ENCODE peak calls at places on chromosomes 4 and X, in ten cellular contexts. One of them, this sample, is unnamed.

GRCh38 chr4:37666625-37667071 is 19.5 kb downstream of the RELL1 start:
- DNase-seq in left colon: peak
- DNase-seq in KBM-7: no peak
- DNase-seq in dorsolateral prefrontal cortex: no peak
- DNase-seq in kidney epithelial cell: peak
- DNase-seq in activated naive CD8-positive, alpha-beta T cell treated with anti-CD3 and anti-CD28 coated beads, Interleukin-2, amount 50 U/mL, for 24 hours: peak
- DNase-seq in GM12892: no peak
- DNase-seq in G401: peak
- DNase-seq in head of caudate nucleus: no peak
- DNase-seq in amniotic stem cell: peak
- DNase-seq in this sample: peak

GRCh38 chrX:12984629-12985303 is 9.9 kb downstream of the TMSB4X start:
- DNase-seq in activated naive CD8-positive, alpha-beta T cell treated with anti-CD3 and anti-CD28 coated beads, Interleukin-2, amount 50 U/mL, for 24 hours: peak
- DNase-seq in dorsolateral prefrontal cortex: no peak
- DNase-seq in KBM-7: peak
- DNase-seq in kidney epithelial cell: no peak
- DNase-seq in GM12892: no peak
- DNase-seq in head of caudate nucleus: no peak
- DNase-seq in left colon: peak
- DNase-seq in amniotic stem cell: no peak
- DNase-seq in G401: peak
- DNase-seq in this sample: no peak

GRCh38 chr4:172850838-172851237 is 317.8 kb upstream of the GALNT7 start:
- DNase-seq in GM12892: no peak
- DNase-seq in head of caudate nucleus: peak
- DNase-seq in dorsolateral prefrontal cortex: no peak
- DNase-seq in amniotic stem cell: peak
- DNase-seq in G401: no peak
- DNase-seq in kidney epithelial cell: peak
- DNase-seq in KBM-7: no peak
- DNase-seq in left colon: no peak
- DNase-seq in activated naive CD8-positive, alpha-beta T cell treated with anti-CD3 and anti-CD28 coated beads, Interleukin-2, amount 50 U/mL, for 24 hours: no peak
- DNase-seq in this sample: peak

GRCh38 chrX:1400731-1401471 is 9.0 kb upstream of the SLC25A6 start:
- DNase-seq in G401: no peak
- DNase-seq in activated naive CD8-positive, alpha-beta T cell treated with anti-CD3 and anti-CD28 coated beads, Interleukin-2, amount 50 U/mL, for 24 hours: no peak
- DNase-seq in KBM-7: no peak
- DNase-seq in head of caudate nucleus: no peak
- DNase-seq in GM12892: no peak
- DNase-seq in kidney epithelial cell: no peak
- DNase-seq in left colon: peak
- DNase-seq in amniotic stem cell: no peak
- DNase-seq in dorsolateral prefrontal cortex: peak
- DNase-seq in this sample: no peak

GRCh38 chr4:114368751-114369150 is 229.9 kb upstream of the UGT8 start:
- DNase-seq in GM12892: no peak
- DNase-seq in kidney epithelial cell: no peak
- DNase-seq in head of caudate nucleus: no peak
- DNase-seq in amniotic stem cell: no peak
- DNase-seq in activated naive CD8-positive, alpha-beta T cell treated with anti-CD3 and anti-CD28 coated beads, Interleukin-2, amount 50 U/mL, for 24 hours: no peak
- DNase-seq in G401: no peak
- DNase-seq in KBM-7: no peak
- DNase-seq in dorsolateral prefrontal cortex: no peak
- DNase-seq in left colon: no peak
- DNase-seq in this sample: no peak

GRCh38 chr4:63528592-63528991 is 880.7 kb downstream of the TECRL start:
- DNase-seq in activated naive CD8-positive, alpha-beta T cell treated with anti-CD3 and anti-CD28 coated beads, Interleukin-2, amount 50 U/mL, for 24 hours: no peak
- DNase-seq in KBM-7: peak
- DNase-seq in head of caudate nucleus: no peak
- DNase-seq in G401: no peak
- DNase-seq in left colon: no peak
- DNase-seq in dorsolateral prefrontal cortex: no peak
- DNase-seq in kidney epithelial cell: no peak
- DNase-seq in amniotic stem cell: no peak
- DNase-seq in GM12892: no peak
- DNase-seq in this sample: no peak

GRCh38 chr4:141912831-141913230 is 276.4 kb downstream of the IL15 start:
- DNase-seq in amniotic stem cell: no peak
- DNase-seq in GM12892: no peak
- DNase-seq in kidney epithelial cell: no peak
- DNase-seq in head of caudate nucleus: no peak
- DNase-seq in KBM-7: peak
- DNase-seq in activated naive CD8-positive, alpha-beta T cell treated with anti-CD3 and anti-CD28 coated beads, Interleukin-2, amount 50 U/mL, for 24 hours: no peak
- DNase-seq in left colon: no peak
- DNase-seq in G401: no peak
- DNase-seq in dorsolateral prefrontal cortex: no peak
- DNase-seq in this sample: no peak

GRCh38 chr4:153713840-153714239 is 29.8 kb downstream of the TLR2 start:
- DNase-seq in left colon: no peak
- DNase-seq in amniotic stem cell: no peak
- DNase-seq in KBM-7: no peak
- DNase-seq in dorsolateral prefrontal cortex: no peak
- DNase-seq in GM12892: no peak
- DNase-seq in head of caudate nucleus: no peak
- DNase-seq in kidney epithelial cell: no peak
- DNase-seq in activated naive CD8-positive, alpha-beta T cell treated with anti-CD3 and anti-CD28 coated beads, Interleukin-2, amount 50 U/mL, for 24 hours: no peak
- DNase-seq in G401: no peak
- DNase-seq in this sample: peak

GRCh38 chrX:41245641-41246040 is 88.3 kb upstream of the DDX3X start:
- DNase-seq in KBM-7: no peak
- DNase-seq in amniotic stem cell: no peak
- DNase-seq in G401: no peak
- DNase-seq in head of caudate nucleus: no peak
- DNase-seq in left colon: no peak
- DNase-seq in kidney epithelial cell: no peak
- DNase-seq in GM12892: no peak
- DNase-seq in activated naive CD8-positive, alpha-beta T cell treated with anti-CD3 and anti-CD28 coated beads, Interleukin-2, amount 50 U/mL, for 24 hours: no peak
- DNase-seq in dorsolateral prefrontal cortex: no peak
- DNase-seq in this sample: peak

GRCh38 chr4:184337907-184338306 is 120.2 kb upstream of the ENPP6 start:
- DNase-seq in activated naive CD8-positive, alpha-beta T cell treated with anti-CD3 and anti-CD28 coated beads, Interleukin-2, amount 50 U/mL, for 24 hours: no peak
- DNase-seq in head of caudate nucleus: no peak
- DNase-seq in kidney epithelial cell: no peak
- DNase-seq in amniotic stem cell: no peak
- DNase-seq in GM12892: no peak
- DNase-seq in KBM-7: no peak
- DNase-seq in G401: no peak
- DNase-seq in dorsolateral prefrontal cortex: no peak
- DNase-seq in left colon: no peak
- DNase-seq in this sample: no peak

GRCh38 chr4:128355301-128355700 is 67.7 kb upstream of the PGRMC2 start:
- DNase-seq in G401: no peak
- DNase-seq in amniotic stem cell: no peak
- DNase-seq in GM12892: no peak
- DNase-seq in dorsolateral prefrontal cortex: no peak
- DNase-seq in left colon: no peak
- DNase-seq in activated naive CD8-positive, alpha-beta T cell treated with anti-CD3 and anti-CD28 coated beads, Interleukin-2, amount 50 U/mL, for 24 hours: no peak
- DNase-seq in KBM-7: no peak
- DNase-seq in kidney epithelial cell: peak
- DNase-seq in head of caudate nucleus: no peak
- DNase-seq in this sample: no peak

GRCh38 chr4:3657917-3658913 is 108.0 kb upstream of the ADRA2C start:
- DNase-seq in amniotic stem cell: no peak
- DNase-seq in kidney epithelial cell: no peak
- DNase-seq in dorsolateral prefrontal cortex: no peak
- DNase-seq in head of caudate nucleus: no peak
- DNase-seq in G401: peak
- DNase-seq in activated naive CD8-positive, alpha-beta T cell treated with anti-CD3 and anti-CD28 coated beads, Interleukin-2, amount 50 U/mL, for 24 hours: no peak
- DNase-seq in KBM-7: no peak
- DNase-seq in left colon: no peak
- DNase-seq in GM12892: no peak
- DNase-seq in this sample: peak

GRCh38 chr4:4991541-4992099 is 27.6 kb downstream of the CYTL1 start:
- DNase-seq in head of caudate nucleus: no peak
- DNase-seq in dorsolateral prefrontal cortex: no peak
- DNase-seq in amniotic stem cell: no peak
- DNase-seq in kidney epithelial cell: no peak
- DNase-seq in KBM-7: no peak
- DNase-seq in G401: no peak
- DNase-seq in GM12892: no peak
- DNase-seq in activated naive CD8-positive, alpha-beta T cell treated with anti-CD3 and anti-CD28 coated beads, Interleukin-2, amount 50 U/mL, for 24 hours: no peak
- DNase-seq in left colon: no peak
- DNase-seq in this sample: no peak

GRCh38 chr4:55116450-55116849 is 8.9 kb downstream of the KDR start:
- DNase-seq in KBM-7: no peak
- DNase-seq in activated naive CD8-positive, alpha-beta T cell treated with anti-CD3 and anti-CD28 coated beads, Interleukin-2, amount 50 U/mL, for 24 hours: no peak
- DNase-seq in amniotic stem cell: no peak
- DNase-seq in kidney epithelial cell: no peak
- DNase-seq in left colon: no peak
- DNase-seq in dorsolateral prefrontal cortex: no peak
- DNase-seq in G401: no peak
- DNase-seq in GM12892: no peak
- DNase-seq in head of caudate nucleus: no peak
- DNase-seq in this sample: no peak

GRCh38 chrX:138765061-138765460 is 53.5 kb upstream of the FGF13 start:
- DNase-seq in activated naive CD8-positive, alpha-beta T cell treated with anti-CD3 and anti-CD28 coated beads, Interleukin-2, amount 50 U/mL, for 24 hours: no peak
- DNase-seq in GM12892: no peak
- DNase-seq in kidney epithelial cell: no peak
- DNase-seq in left colon: no peak
- DNase-seq in head of caudate nucleus: no peak
- DNase-seq in dorsolateral prefrontal cortex: no peak
- DNase-seq in KBM-7: no peak
- DNase-seq in G401: no peak
- DNase-seq in amniotic stem cell: no peak
- DNase-seq in this sample: no peak

GRCh38 chrX:133414399-133415275 is 652 bp downstream of the GPC4 start:
- DNase-seq in kidney epithelial cell: no peak
- DNase-seq in GM12892: no peak
- DNase-seq in G401: no peak
- DNase-seq in activated naive CD8-positive, alpha-beta T cell treated with anti-CD3 and anti-CD28 coated beads, Interleukin-2, amount 50 U/mL, for 24 hours: no peak
- DNase-seq in head of caudate nucleus: no peak
- DNase-seq in KBM-7: peak
- DNase-seq in left colon: peak
- DNase-seq in amniotic stem cell: no peak
- DNase-seq in dorsolateral prefrontal cortex: no peak
- DNase-seq in this sample: no peak

GRCh38 chr4:111999801-112000200 is 145.5 kb upstream of the FAM241A start:
- DNase-seq in head of caudate nucleus: no peak
- DNase-seq in amniotic stem cell: no peak
- DNase-seq in KBM-7: no peak
- DNase-seq in kidney epithelial cell: no peak
- DNase-seq in left colon: no peak
- DNase-seq in G401: no peak
- DNase-seq in activated naive CD8-positive, alpha-beta T cell treated with anti-CD3 and anti-CD28 coated beads, Interleukin-2, amount 50 U/mL, for 24 hours: no peak
- DNase-seq in GM12892: no peak
- DNase-seq in dorsolateral prefrontal cortex: no peak
- DNase-seq in this sample: no peak

GRCh38 chrX:15908891-15909290 is 54.3 kb upstream of the AP1S2 start:
- DNase-seq in left colon: no peak
- DNase-seq in kidney epithelial cell: no peak
- DNase-seq in head of caudate nucleus: no peak
- DNase-seq in activated naive CD8-positive, alpha-beta T cell treated with anti-CD3 and anti-CD28 coated beads, Interleukin-2, amount 50 U/mL, for 24 hours: no peak
- DNase-seq in dorsolateral prefrontal cortex: no peak
- DNase-seq in GM12892: no peak
- DNase-seq in KBM-7: no peak
- DNase-seq in G401: no peak
- DNase-seq in amniotic stem cell: no peak
- DNase-seq in this sample: no peak

GRCh38 chrX:24515447-24515846 is 50.4 kb downstream of the PDK3 start:
- DNase-seq in GM12892: no peak
- DNase-seq in head of caudate nucleus: peak
- DNase-seq in kidney epithelial cell: no peak
- DNase-seq in KBM-7: no peak
- DNase-seq in amniotic stem cell: no peak
- DNase-seq in activated naive CD8-positive, alpha-beta T cell treated with anti-CD3 and anti-CD28 coated beads, Interleukin-2, amount 50 U/mL, for 24 hours: no peak
- DNase-seq in dorsolateral prefrontal cortex: no peak
- DNase-seq in left colon: no peak
- DNase-seq in G401: peak
- DNase-seq in this sample: no peak

GRCh38 chrX:15881498-15881897 is 26.9 kb upstream of the AP1S2 start:
- DNase-seq in dorsolateral prefrontal cortex: no peak
- DNase-seq in activated naive CD8-positive, alpha-beta T cell treated with anti-CD3 and anti-CD28 coated beads, Interleukin-2, amount 50 U/mL, for 24 hours: no peak
- DNase-seq in left colon: no peak
- DNase-seq in kidney epithelial cell: no peak
- DNase-seq in KBM-7: no peak
- DNase-seq in head of caudate nucleus: no peak
- DNase-seq in G401: no peak
- DNase-seq in GM12892: no peak
- DNase-seq in amniotic stem cell: no peak
- DNase-seq in this sample: no peak

GRCh38 chr4:87838207-87838606 is 5.4 kb downstream of the MEPE start:
- DNase-seq in left colon: no peak
- DNase-seq in G401: no peak
- DNase-seq in amniotic stem cell: no peak
- DNase-seq in kidney epithelial cell: no peak
- DNase-seq in GM12892: no peak
- DNase-seq in activated naive CD8-positive, alpha-beta T cell treated with anti-CD3 and anti-CD28 coated beads, Interleukin-2, amount 50 U/mL, for 24 hours: no peak
- DNase-seq in KBM-7: peak
- DNase-seq in head of caudate nucleus: peak
- DNase-seq in dorsolateral prefrontal cortex: no peak
- DNase-seq in this sample: no peak

GRCh38 chrX:150486011-150486410 is 82.4 kb upstream of the MTM1 start:
- DNase-seq in kidney epithelial cell: no peak
- DNase-seq in amniotic stem cell: peak
- DNase-seq in KBM-7: peak
- DNase-seq in left colon: no peak
- DNase-seq in G401: peak
- DNase-seq in dorsolateral prefrontal cortex: peak
- DNase-seq in head of caudate nucleus: peak
- DNase-seq in activated naive CD8-positive, alpha-beta T cell treated with anti-CD3 and anti-CD28 coated beads, Interleukin-2, amount 50 U/mL, for 24 hours: peak
- DNase-seq in GM12892: no peak
- DNase-seq in this sample: no peak

GRCh38 chr4:6873792-6874461 is 35.7 kb upstream of the TBC1D14 start:
- DNase-seq in GM12892: no peak
- DNase-seq in dorsolateral prefrontal cortex: peak
- DNase-seq in KBM-7: peak
- DNase-seq in amniotic stem cell: peak
- DNase-seq in kidney epithelial cell: no peak
- DNase-seq in head of caudate nucleus: peak
- DNase-seq in G401: peak
- DNase-seq in activated naive CD8-positive, alpha-beta T cell treated with anti-CD3 and anti-CD28 coated beads, Interleukin-2, amount 50 U/mL, for 24 hours: peak
- DNase-seq in left colon: peak
- DNase-seq in this sample: no peak

GRCh38 chrX:24148535-24149345 is 789 bp upstream of the ZFX start:
- DNase-seq in KBM-7: peak
- DNase-seq in head of caudate nucleus: no peak
- DNase-seq in kidney epithelial cell: no peak
- DNase-seq in left colon: no peak
- DNase-seq in amniotic stem cell: peak
- DNase-seq in G401: peak
- DNase-seq in GM12892: peak
- DNase-seq in activated naive CD8-positive, alpha-beta T cell treated with anti-CD3 and anti-CD28 coated beads, Interleukin-2, amount 50 U/mL, for 24 hours: no peak
- DNase-seq in dorsolateral prefrontal cortex: no peak
- DNase-seq in this sample: no peak

GRCh38 chr4:53494851-53495250 is 96.4 kb downstream of the LNX1 start:
- DNase-seq in head of caudate nucleus: no peak
- DNase-seq in left colon: no peak
- DNase-seq in GM12892: no peak
- DNase-seq in activated naive CD8-positive, alpha-beta T cell treated with anti-CD3 and anti-CD28 coated beads, Interleukin-2, amount 50 U/mL, for 24 hours: no peak
- DNase-seq in dorsolateral prefrontal cortex: no peak
- DNase-seq in amniotic stem cell: no peak
- DNase-seq in KBM-7: no peak
- DNase-seq in G401: no peak
- DNase-seq in kidney epithelial cell: no peak
- DNase-seq in this sample: no peak

GRCh38 chr4:1194028-1194900 is 21.9 kb upstream of the SPON2 start:
- DNase-seq in kidney epithelial cell: no peak
- DNase-seq in left colon: peak
- DNase-seq in GM12892: peak
- DNase-seq in head of caudate nucleus: peak
- DNase-seq in dorsolateral prefrontal cortex: peak
- DNase-seq in G401: peak
- DNase-seq in activated naive CD8-positive, alpha-beta T cell treated with anti-CD3 and anti-CD28 coated beads, Interleukin-2, amount 50 U/mL, for 24 hours: no peak
- DNase-seq in amniotic stem cell: no peak
- DNase-seq in KBM-7: no peak
- DNase-seq in this sample: no peak

GRCh38 chr4:54100607-54101189 is 735 bp downstream of the GSX2 start:
- DNase-seq in left colon: no peak
- DNase-seq in KBM-7: peak
- DNase-seq in G401: no peak
- DNase-seq in activated naive CD8-positive, alpha-beta T cell treated with anti-CD3 and anti-CD28 coated beads, Interleukin-2, amount 50 U/mL, for 24 hours: no peak
- DNase-seq in GM12892: no peak
- DNase-seq in amniotic stem cell: no peak
- DNase-seq in dorsolateral prefrontal cortex: no peak
- DNase-seq in head of caudate nucleus: no peak
- DNase-seq in kidney epithelial cell: no peak
- DNase-seq in this sample: no peak

GRCh38 chrX:46582964-46583363 is 9.4 kb downstream of the CHST7 start:
- DNase-seq in kidney epithelial cell: no peak
- DNase-seq in G401: no peak
- DNase-seq in left colon: no peak
- DNase-seq in GM12892: no peak
- DNase-seq in activated naive CD8-positive, alpha-beta T cell treated with anti-CD3 and anti-CD28 coated beads, Interleukin-2, amount 50 U/mL, for 24 hours: no peak
- DNase-seq in dorsolateral prefrontal cortex: no peak
- DNase-seq in amniotic stem cell: peak
- DNase-seq in head of caudate nucleus: no peak
- DNase-seq in KBM-7: no peak
- DNase-seq in this sample: no peak

This sample was measured in HFF-Myc.